ENCODE peak calls at places on chromosome 3, in eight cellular contexts. N is RWPE2; B is IMR-90; X is M059J; R is germinal center; C is Kasumi-1; P is tibial artery; M is activated CD4-positive, alpha-beta T cell treated with anti-CD3 and anti-CD28 coated beads, Interleukin-2, amount 50 U/mL, for 4 hours. V is an unnamed sample.
A peak's percentile ranks its signal among the peaks of the same experiment; 100 is the strongest.

GRCh38 chr3:4693620-4694019 is 200.5 kb downstream of the ITPR1 start:
- DNase-seq in N (no peak), B (no peak), X (no peak), R (peak; percentile 17), C (no peak), P (no peak), M (no peak), V (no peak)

GRCh38 chr3:123745184-123745855 is 138.8 kb downstream of the MYLK start:
- DNase-seq in N (no peak), B (no peak), X (peak; percentile 52), R (no peak), C (no peak), P (no peak), M (no peak), V (no peak)

GRCh38 chr3:2090512-2090911 is 8.2 kb upstream of the CNTN4 start:
- DNase-seq in N (no peak), B (no peak), X (no peak), R (no peak), C (no peak), P (no peak), M (no peak), V (peak; percentile 33)

GRCh38 chr3:52841211-52841980 is 6.6 kb upstream of the MUSTN1 start:
- DNase-seq in N (no peak), B (peak; percentile 31), X (no peak), R (no peak), C (no peak), P (peak; percentile 64), M (no peak), V (no peak)

GRCh38 chr3:158313344-158313927 is 203.5 kb downstream of the RSRC1 start:
- DNase-seq in N (no peak), B (peak; percentile 7), X (peak; percentile 49), R (peak; percentile 8), C (peak; percentile 60), P (no peak), M (no peak), V (peak; percentile 64)

GRCh38 chr3:112685956-112686355 is 45.0 kb upstream of the CCDC80 start:
- DNase-seq in N (no peak), B (no peak), X (no peak), R (no peak), C (no peak), P (no peak), M (no peak), V (no peak)

GRCh38 chr3:192060160-192060783 is 599.3 kb downstream of the PYDC2 start:
- DNase-seq in N (no peak), B (no peak), X (peak; percentile 11), R (no peak), C (no peak), P (no peak), M (no peak), V (peak; percentile 99)

GRCh38 chr3:190617185-190617584 is 103.3 kb downstream of the IL1RAP start:
- DNase-seq in N (no peak), B (no peak), X (no peak), R (peak; percentile 44), C (peak; percentile 94), P (no peak), M (peak; percentile 5), V (no peak)

GRCh38 chr3:23333633-23334032 is 130.5 kb downstream of the UBE2E2 start:
- DNase-seq in N (no peak), B (no peak), X (no peak), R (no peak), C (no peak), P (no peak), M (no peak), V (no peak)

GRCh38 chr3:14785207-14786155 is 33.3 kb upstream of the FGD5 start:
- DNase-seq in N (peak; percentile 30), B (no peak), X (no peak), R (no peak), C (no peak), P (peak; percentile 49), M (no peak), V (no peak)

GRCh38 chr3:188021502-188022040 is 132.4 kb upstream of the LPP start:
- DNase-seq in N (no peak), B (peak; percentile 84), X (peak; percentile 72), R (no peak), C (no peak), P (no peak), M (no peak), V (peak; percentile 8)

GRCh38 chr3:32896143-32896542 is 55.3 kb upstream of the CCR4 start:
- DNase-seq in N (no peak), B (no peak), X (no peak), R (no peak), C (no peak), P (no peak), M (no peak), V (no peak)

GRCh38 chr3:166304509-166305063 is 467.4 kb upstream of the BCHE start:
- DNase-seq in N (no peak), B (no peak), X (peak; percentile 24), R (no peak), C (peak; percentile 1), P (no peak), M (no peak), V (peak; percentile 49)

GRCh38 chr3:55584716-55585368 is 97.7 kb upstream of the WNT5A start:
- DNase-seq in N (no peak), B (no peak), X (no peak), R (no peak), C (no peak), P (no peak), M (no peak), V (peak; percentile 16)

GRCh38 chr3:157317895-157318294 is 118.8 kb upstream of the PTX3 start:
- DNase-seq in N (no peak), B (no peak), X (peak; percentile 38), R (no peak), C (no peak), P (no peak), M (no peak), V (no peak)

GRCh38 chr3:156620260-156620659 is 54.1 kb upstream of the TIPARP start:
- DNase-seq in N (no peak), B (peak; percentile 36), X (peak; percentile 68), R (no peak), C (no peak), P (no peak), M (no peak), V (peak; percentile 95)

GRCh38 chr3:149575213-149575961 is 82.4 kb downstream of the WWTR1 start:
- DNase-seq in N (peak; percentile 74), B (peak; percentile 95), X (peak; percentile 90), R (no peak), C (no peak), P (peak; percentile 81), M (no peak), V (no peak)

GRCh38 chr3:169020371-169020770 is 643.1 kb downstream of the MECOM start:
- DNase-seq in N (no peak), B (no peak), X (no peak), R (no peak), C (no peak), P (no peak), M (no peak), V (no peak)

GRCh38 chr3:79516795-79517194 is 251.0 kb downstream of the ROBO1 start:
- DNase-seq in N (no peak), B (no peak), X (peak; percentile 17), R (no peak), C (no peak), P (no peak), M (no peak), V (no peak)

GRCh38 chr3:72041531-72041930 is 256.6 kb upstream of the PROK2 start:
- DNase-seq in N (no peak), B (no peak), X (no peak), R (no peak), C (no peak), P (no peak), M (no peak), V (peak; percentile 68)

GRCh38 chr3:172666181-172666872 is 44.5 kb downstream of the NCEH1 start:
- DNase-seq in N (no peak), B (no peak), X (no peak), R (no peak), C (no peak), P (no peak), M (no peak), V (peak; percentile 74)

GRCh38 chr3:195154793-195155535 is 116.0 kb downstream of the XXYLT1 start:
- DNase-seq in N (peak; percentile 81), B (peak; percentile 97), X (peak; percentile 99), R (peak; percentile 55), C (peak; percentile 96), P (peak; percentile 83), M (no peak), V (peak; percentile 16)

GRCh38 chr3:11592460-11593298 is 51.0 kb downstream of the VGLL4 start:
- DNase-seq in N (no peak), B (peak; percentile 68), X (peak; percentile 64), R (no peak), C (no peak), P (peak; percentile 67), M (no peak), V (no peak)

GRCh38 chr3:142888484-142889262 is at the start of gene PCOLCE2:
- DNase-seq in N (peak; percentile 55), B (no peak), X (peak; percentile 54), R (peak; percentile 20), C (no peak), P (peak; percentile 70), M (no peak), V (peak; percentile 85)

GRCh38 chr3:84108442-84108971 is 850.3 kb upstream of the CADM2 start:
- DNase-seq in N (no peak), B (peak; percentile 77), X (peak; percentile 7), R (no peak), C (no peak), P (no peak), M (no peak), V (peak; percentile 58)

GRCh38 chr3:112376996-112377395 is 44.0 kb downstream of the CD200 start:
- DNase-seq in N (no peak), B (peak; percentile 87), X (peak; percentile 80), R (no peak), C (no peak), P (no peak), M (no peak), V (no peak)

V was measured in NCI-H69.